ENCODE peak calls at places on chromosomes 11 and 22, in eight cellular contexts. E is right lobe of liver, H is fibroblast of pulmonary artery, M is GM06990, P is heart left ventricle, J is cardiac fibroblast, Q is astrocyte of the cerebellum, L is heart right ventricle. B is an unnamed sample.

GRCh38 chr11:10072142-10072541 is 221.9 kb downstream of the SBF2 start:
- DNase-seq in E (no peak), H (no peak), M (no peak), P (no peak), J (peak; percentile 65), Q (no peak), L (no peak), B (no peak)

GRCh38 chr11:83895516-83895915 is 609.3 kb upstream of the CCDC90B start:
- DNase-seq in E (no peak), H (peak; percentile 21), M (no peak), P (no peak), J (peak; percentile 13), Q (no peak), L (no peak), B (no peak)

GRCh38 chr22:46055176-46055850 is 78.4 kb upstream of the WNT7B start:
- DNase-seq in E (peak; percentile 60), H (no peak), M (no peak), P (peak; percentile 41), J (peak; percentile 36), Q (no peak), L (no peak), B (no peak)

GRCh38 chr11:77518471-77518870 is 44.6 kb upstream of the PAK1 start:
- DNase-seq in E (no peak), H (no peak), M (no peak), P (no peak), J (no peak), Q (no peak), L (no peak), B (no peak)

GRCh38 chr11:110123003-110123402 is 29.8 kb downstream of the ZC3H12C start:
- DNase-seq in E (no peak), H (peak; percentile 84), M (no peak), P (no peak), J (peak; percentile 89), Q (peak; percentile 35), L (no peak), B (no peak)

GRCh38 chr11:96426356-96427103 is 36.7 kb downstream of the JRKL start:
- DNase-seq in E (no peak), H (peak; percentile 75), M (no peak), P (no peak), J (peak; percentile 70), Q (peak; percentile 32), L (no peak), B (peak; percentile 42)

GRCh38 chr11:66172146-66172545 is 96.3 kb upstream of the RAB1B start:
- DNase-seq in E (no peak), H (peak; percentile 50), M (no peak), P (no peak), J (peak; percentile 70), Q (no peak), L (no peak), B (no peak)

GRCh38 chr11:75087319-75088055 is 9.2 kb downstream of the OR2AT4 start:
- DNase-seq in E (no peak), H (no peak), M (no peak), P (no peak), J (no peak), Q (no peak), L (no peak), B (no peak)

GRCh38 chr11:64848214-64848778 is 3.8 kb upstream of the CDC42BPG start:
- DNase-seq in E (no peak), H (no peak), M (no peak), P (no peak), J (no peak), Q (no peak), L (no peak), B (no peak)

GRCh38 chr11:64851831-64852337 is 7.4 kb upstream of the CDC42BPG start:
- DNase-seq in E (no peak), H (no peak), M (peak; percentile 70), P (no peak), J (no peak), Q (no peak), L (no peak), B (peak; percentile 54)

GRCh38 chr11:64848779-64849599 is 4.5 kb upstream of the CDC42BPG start:
- DNase-seq in E (peak; percentile 90), H (no peak), M (no peak), P (no peak), J (no peak), Q (no peak), L (no peak), B (no peak)

GRCh38 chr11:64850979-64851567 is 6.6 kb upstream of the CDC42BPG start:
- DNase-seq in E (no peak), H (no peak), M (peak; percentile 87), P (no peak), J (no peak), Q (no peak), L (no peak), B (peak; percentile 87)

DNA sequence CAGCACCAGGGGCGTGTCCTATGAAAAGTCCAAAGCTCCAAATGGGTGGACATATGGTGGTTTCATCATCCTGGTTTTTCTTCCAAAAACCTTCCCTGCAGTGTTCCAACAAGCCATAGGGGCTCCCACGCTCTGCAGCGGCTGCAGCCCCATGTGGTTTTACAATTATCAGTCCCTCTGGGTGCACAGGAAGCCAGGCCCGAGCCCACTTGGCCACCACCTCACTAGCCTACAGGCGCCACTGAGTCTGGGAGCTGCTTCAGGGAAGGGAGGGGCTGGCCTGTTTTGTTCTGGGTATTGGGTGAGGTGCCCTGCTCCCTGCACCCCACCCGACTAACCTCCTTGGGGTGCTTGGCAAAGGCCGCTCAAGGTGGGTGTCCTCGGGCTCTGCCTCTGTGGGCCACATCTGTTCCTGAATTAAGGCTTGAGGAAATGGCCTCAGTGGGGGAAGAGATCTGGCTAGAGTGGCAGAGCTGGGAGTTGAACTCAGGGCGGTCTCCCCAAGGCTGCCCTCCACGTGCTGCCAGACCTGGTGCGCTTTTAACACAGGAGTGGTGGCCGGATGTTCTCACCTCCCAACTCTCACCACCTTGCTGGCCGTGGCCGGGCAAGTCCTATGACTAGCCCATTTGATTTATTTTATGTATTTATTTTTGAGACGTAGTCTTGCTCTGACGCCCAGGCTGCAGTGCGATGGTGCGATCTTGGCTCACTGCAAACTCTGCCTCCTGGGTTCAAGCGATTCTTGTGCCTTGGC is 5.3 kb upstream of the CDC42BPG start:
- DNase-seq in E (no peak), H (peak; percentile 51), M (no peak), P (peak; percentile 73), J (peak; percentile 35), Q (no peak), L (peak; percentile 79), B (no peak)
- TF ChIP-seq CTCF in E (no peak), H (peak; percentile 28), M (no peak), P (peak; percentile 23), J (no peak), Q (no peak), L (peak; percentile 23), B (no peak)

GRCh38 chr11:116244425-116244824 is 528.4 kb downstream of the BUD13 start:
- DNase-seq in E (no peak), H (no peak), M (no peak), P (no peak), J (no peak), Q (no peak), L (no peak), B (no peak)

GRCh38 chr11:116255234-116255953 is 517.4 kb downstream of the BUD13 start:
- DNase-seq in E (no peak), H (no peak), M (no peak), P (no peak), J (no peak), Q (no peak), L (no peak), B (no peak)

GRCh38 chr11:116243975-116244374 is 528.8 kb downstream of the BUD13 start:
- DNase-seq in E (no peak), H (no peak), M (no peak), P (no peak), J (no peak), Q (no peak), L (no peak), B (no peak)

GRCh38 chr11:116244889-116245288 is 527.9 kb downstream of the BUD13 start:
- DNase-seq in E (no peak), H (no peak), M (no peak), P (no peak), J (no peak), Q (no peak), L (no peak), B (no peak)

GRCh38 chr11:116249561-116249960 is 523.2 kb downstream of the BUD13 start:
- DNase-seq in E (no peak), H (no peak), M (no peak), P (no peak), J (no peak), Q (no peak), L (no peak), B (no peak)
- TF ChIP-seq CTCF in E (no peak), H (no peak), M (peak; percentile 12), P (no peak), J (no peak), Q (no peak), L (no peak), B (no peak)

GRCh38 chr11:8234910-8235309 is 28.8 kb downstream of the LMO1 start:
- DNase-seq in E (no peak), H (no peak), M (no peak), P (no peak), J (no peak), Q (no peak), L (no peak), B (no peak)

GRCh38 chr11:8235925-8236324 is 27.8 kb downstream of the LMO1 start:
- DNase-seq in E (peak; percentile 11), H (no peak), M (no peak), P (no peak), J (no peak), Q (no peak), L (no peak), B (no peak)

GRCh38 chr11:8233691-8234424 is 29.8 kb downstream of the LMO1 start:
- DNase-seq in E (no peak), H (no peak), M (no peak), P (no peak), J (peak; percentile 17), Q (peak; percentile 22), L (peak; percentile 14), B (no peak)

GRCh38 chr11:8232849-8233606 is 30.6 kb downstream of the LMO1 start:
- DNase-seq in E (no peak), H (no peak), M (no peak), P (no peak), J (no peak), Q (no peak), L (no peak), B (no peak)

DNA sequence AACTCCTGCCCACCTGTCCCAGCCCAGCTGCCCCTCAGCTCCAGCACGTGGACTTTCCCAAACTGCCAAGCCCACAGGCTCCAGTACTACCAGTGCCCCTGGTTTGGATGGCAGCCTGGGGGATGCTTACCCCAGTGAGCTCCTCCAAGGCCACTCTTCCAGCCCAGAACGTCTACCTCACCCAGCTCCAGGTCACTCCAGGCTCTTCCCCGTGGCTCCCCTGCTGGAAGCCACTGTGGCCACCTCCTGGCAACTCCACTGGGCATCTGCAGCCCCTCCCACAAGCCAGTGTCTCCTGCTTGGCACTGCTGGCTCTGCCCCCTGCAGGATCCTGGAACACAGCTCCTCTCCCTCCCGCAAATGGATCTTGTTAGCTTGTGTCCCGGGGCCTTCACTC is 29.3 kb downstream of the LMO1 start:
- DNase-seq in E (no peak), H (no peak), M (no peak), P (no peak), J (no peak), Q (no peak), L (no peak), B (no peak)
- TF ChIP-seq CTCF in E (no peak), H (no peak), M (no peak), P (no peak), J (no peak), Q (peak; percentile 13), L (no peak), B (no peak)

GRCh38 chr11:70397336-70397982 is 870 bp upstream of the CTTN start:
- DNase-seq in E (peak; percentile 48), H (peak; percentile 42), M (no peak), P (no peak), J (no peak), Q (peak; percentile 2), L (no peak), B (no peak)

GRCh38 chr11:70400643-70401042 is 2.3 kb downstream of the CTTN start:
- DNase-seq in E (no peak), H (no peak), M (no peak), P (no peak), J (no peak), Q (no peak), L (no peak), B (no peak)

GRCh38 chr11:70399681-70400112 is 1.4 kb downstream of the CTTN start:
- DNase-seq in E (peak; percentile 66), H (peak; percentile 95), M (no peak), P (peak; percentile 83), J (peak; percentile 96), Q (peak; percentile 90), L (peak; percentile 74), B (no peak)

GRCh38 chr11:70398834-70399680 is 728 bp downstream of the CTTN start:
- DNase-seq in E (peak; percentile 54), H (no peak), M (peak; percentile 54), P (no peak), J (no peak), Q (no peak), L (no peak), B (peak; percentile 69)

GRCh38 chr11:70397983-70398833 is at the start of gene CTTN:
- DNase-seq in E (peak; percentile 84), H (peak; percentile 83), M (peak; percentile 87), P (peak; percentile 88), J (peak; percentile 81), Q (peak; percentile 66), L (peak; percentile 85), B (peak; percentile 88)
- TF ChIP-seq CTCF in E (no peak), H (no peak), M (no peak), P (no peak), J (no peak), Q (no peak), L (no peak), B (no peak)

B was measured in GM10248.